ENCODE peak calls at places on chromosomes 2 and 18, in six cellular contexts. R is M059J; W is activated T-helper 1 cell treated with anti-CD3 and anti-CD28 coated beads, Interleukin-12 subunit alpha, Interleukin-12 subunit beta, Interleukin-2, Interleukin-4 antibody, amounts not matched to agents 30 ng/mL and 10 ng/mL and 1 ng/mL, durations not matched to agents 14 hours and 24 hours and 36 hours; Z is left ventricle myocardium inferior; S is GM03348; J is body of pancreas. G is an unnamed sample.

GRCh38 chr2:173760553-173760952 is 204.6 kb downstream of the SP3 start:
- DNase-seq in R (peak; percentile 3), W (no peak), Z (no peak), S (peak; percentile 15), J (no peak), G (no peak)

GRCh38 chr18:53165770-53166169 is 825.8 kb downstream of the DCC start:
- DNase-seq in R (no peak), W (no peak), Z (no peak), S (no peak), J (no peak), G (no peak)

GRCh38 chr2:113692698-113693428 is 63.6 kb downstream of the SLC35F5 start:
- DNase-seq in R (peak; percentile 7), W (peak; percentile 32), Z (no peak), S (no peak), J (no peak), G (no peak)

GRCh38 chr2:221133941-221134340 is 438.2 kb downstream of the EPHA4 start:
- DNase-seq in R (no peak), W (no peak), Z (no peak), S (no peak), J (no peak), G (peak; percentile 44)

GRCh38 chr2:98514879-98515570 is 70.4 kb downstream of the INPP4A start:
- DNase-seq in R (peak; percentile 39), W (no peak), Z (no peak), S (peak; percentile 65), J (no peak), G (peak; percentile 21)

GRCh38 chr2:221397179-221397578 is 174.9 kb downstream of the EPHA4 start:
- DNase-seq in R (no peak), W (no peak), Z (no peak), S (no peak), J (no peak), G (no peak)

GRCh38 chr2:186575302-186575701 is 14.6 kb upstream of the ITGAV start:
- DNase-seq in R (peak; percentile 98), W (no peak), Z (no peak), S (peak; percentile 90), J (peak; percentile 10), G (peak; percentile 79)

GRCh38 chr2:162327134-162327769 is 8.8 kb upstream of the IFIH1 start:
- DNase-seq in R (no peak), W (no peak), Z (no peak), S (peak; percentile 14), J (no peak), G (no peak)

GRCh38 chr2:129717560-129718128 is 261.8 kb upstream of the RAB6C start:
- DNase-seq in R (no peak), W (no peak), Z (no peak), S (no peak), J (no peak), G (no peak)

GRCh38 chr2:43518182-43518581 is 77.7 kb downstream of the THADA start:
- DNase-seq in R (no peak), W (no peak), Z (no peak), S (no peak), J (peak; percentile 15), G (no peak)